ENCODE peak calls at places on chromosomes 16 and 17, in seven cellular contexts. One of them, this sample, is unnamed.

GRCh38 chr17:77002103-77003045 is 134.2 kb downstream of the MGAT5B start:
- DNase-seq in colonic mucosa: no peak
- DNase-seq in skeletal muscle cell: peak; percentile 52
- DNase-seq in NCI-H345: peak; percentile 47
- DNase-seq in naive thymus-derived CD4-positive, alpha-beta T cell: no peak
- DNase-seq in RCC 7860: peak; percentile 99
- DNase-seq in NCI-H187 treated with DMSO at 0.1 percent for 48 hours: no peak
- DNase-seq in this sample: no peak

GRCh38 chr17:12545877-12546513 is 119.7 kb upstream of the MYOCD start:
- DNase-seq in colonic mucosa: peak; percentile 47
- DNase-seq in skeletal muscle cell: no peak
- DNase-seq in NCI-H345: peak; percentile 27
- DNase-seq in naive thymus-derived CD4-positive, alpha-beta T cell: no peak
- DNase-seq in RCC 7860: peak; percentile 28
- DNase-seq in NCI-H187 treated with DMSO at 0.1 percent for 48 hours: no peak
- DNase-seq in this sample: peak; percentile 29

GRCh38 chr16:2895813-2896212 is 12.8 kb downstream of the FLYWCH2 start:
- DNase-seq in colonic mucosa: no peak
- DNase-seq in skeletal muscle cell: no peak
- DNase-seq in NCI-H345: no peak
- DNase-seq in naive thymus-derived CD4-positive, alpha-beta T cell: no peak
- DNase-seq in RCC 7860: peak; percentile 76
- DNase-seq in NCI-H187 treated with DMSO at 0.1 percent for 48 hours: no peak
- DNase-seq in this sample: no peak

GRCh38 chr16:88938933-88939813 is 37.8 kb downstream of the CBFA2T3 start:
- DNase-seq in colonic mucosa: no peak
- DNase-seq in skeletal muscle cell: no peak
- DNase-seq in NCI-H345: no peak
- DNase-seq in naive thymus-derived CD4-positive, alpha-beta T cell: no peak
- DNase-seq in RCC 7860: no peak
- DNase-seq in NCI-H187 treated with DMSO at 0.1 percent for 48 hours: no peak
- DNase-seq in this sample: no peak

GRCh38 chr17:18166894-18167293 is 16.7 kb upstream of the ALKBH5 start:
- DNase-seq in colonic mucosa: no peak
- DNase-seq in skeletal muscle cell: no peak
- DNase-seq in NCI-H345: no peak
- DNase-seq in naive thymus-derived CD4-positive, alpha-beta T cell: no peak
- DNase-seq in RCC 7860: no peak
- DNase-seq in NCI-H187 treated with DMSO at 0.1 percent for 48 hours: no peak
- DNase-seq in this sample: no peak

GRCh38 chr17:75512946-75513666 is 2.2 kb downstream of the CASKIN2 start:
- DNase-seq in colonic mucosa: no peak
- DNase-seq in skeletal muscle cell: no peak
- DNase-seq in NCI-H345: no peak
- DNase-seq in naive thymus-derived CD4-positive, alpha-beta T cell: no peak
- DNase-seq in RCC 7860: no peak
- DNase-seq in NCI-H187 treated with DMSO at 0.1 percent for 48 hours: no peak
- DNase-seq in this sample: peak; percentile 24

GRCh38 chr16:2692948-2693651 is 10.8 kb downstream of the KCTD5 start:
- DNase-seq in colonic mucosa: no peak
- DNase-seq in skeletal muscle cell: peak; percentile 29
- DNase-seq in NCI-H345: no peak
- DNase-seq in naive thymus-derived CD4-positive, alpha-beta T cell: no peak
- DNase-seq in RCC 7860: peak; percentile 87
- DNase-seq in NCI-H187 treated with DMSO at 0.1 percent for 48 hours: no peak
- DNase-seq in this sample: peak; percentile 10

GRCh38 chr17:80092959-80093358 is 8.4 kb upstream of the GAA start:
- DNase-seq in colonic mucosa: no peak
- DNase-seq in skeletal muscle cell: no peak
- DNase-seq in NCI-H345: no peak
- DNase-seq in naive thymus-derived CD4-positive, alpha-beta T cell: no peak
- DNase-seq in RCC 7860: no peak
- DNase-seq in NCI-H187 treated with DMSO at 0.1 percent for 48 hours: no peak
- DNase-seq in this sample: no peak

GRCh38 chr17:77840576-77841160 is 117.8 kb upstream of the TNRC6C start:
- DNase-seq in colonic mucosa: no peak
- DNase-seq in skeletal muscle cell: no peak
- DNase-seq in NCI-H345: no peak
- DNase-seq in naive thymus-derived CD4-positive, alpha-beta T cell: no peak
- DNase-seq in RCC 7860: no peak
- DNase-seq in NCI-H187 treated with DMSO at 0.1 percent for 48 hours: no peak
- DNase-seq in this sample: no peak

GRCh38 chr17:81901167-81902022 is 643 bp upstream of the NPB start:
- DNase-seq in colonic mucosa: no peak
- DNase-seq in skeletal muscle cell: no peak
- DNase-seq in NCI-H345: no peak
- DNase-seq in naive thymus-derived CD4-positive, alpha-beta T cell: no peak
- DNase-seq in RCC 7860: no peak
- DNase-seq in NCI-H187 treated with DMSO at 0.1 percent for 48 hours: no peak
- DNase-seq in this sample: no peak

GRCh38 chr16:14121135-14121534 is 50.0 kb downstream of the MRTFB start:
- DNase-seq in colonic mucosa: no peak
- DNase-seq in skeletal muscle cell: no peak
- DNase-seq in NCI-H345: no peak
- DNase-seq in naive thymus-derived CD4-positive, alpha-beta T cell: no peak
- DNase-seq in RCC 7860: no peak
- DNase-seq in NCI-H187 treated with DMSO at 0.1 percent for 48 hours: no peak
- DNase-seq in this sample: no peak

GRCh38 chr16:82633964-82634600 is 7.3 kb downstream of the CDH13 start:
- DNase-seq in colonic mucosa: peak; percentile 38
- DNase-seq in skeletal muscle cell: no peak
- DNase-seq in NCI-H345: peak; percentile 44
- DNase-seq in naive thymus-derived CD4-positive, alpha-beta T cell: no peak
- DNase-seq in RCC 7860: no peak
- DNase-seq in NCI-H187 treated with DMSO at 0.1 percent for 48 hours: no peak
- DNase-seq in this sample: no peak

GRCh38 chr16:81551821-81552304 is 107.3 kb downstream of the CMIP start:
- DNase-seq in colonic mucosa: no peak
- DNase-seq in skeletal muscle cell: no peak
- DNase-seq in NCI-H345: no peak
- DNase-seq in naive thymus-derived CD4-positive, alpha-beta T cell: no peak
- DNase-seq in RCC 7860: peak; percentile 69
- DNase-seq in NCI-H187 treated with DMSO at 0.1 percent for 48 hours: no peak
- DNase-seq in this sample: no peak

GRCh38 chr17:79039171-79039570 is 15.2 kb downstream of the C1QTNF1 start:
- DNase-seq in colonic mucosa: no peak
- DNase-seq in skeletal muscle cell: no peak
- DNase-seq in NCI-H345: no peak
- DNase-seq in naive thymus-derived CD4-positive, alpha-beta T cell: no peak
- DNase-seq in RCC 7860: no peak
- DNase-seq in NCI-H187 treated with DMSO at 0.1 percent for 48 hours: no peak
- DNase-seq in this sample: no peak

GRCh38 chr17:8468988-8469387 is 33.3 kb downstream of the NDEL1 start:
- DNase-seq in colonic mucosa: no peak
- DNase-seq in skeletal muscle cell: no peak
- DNase-seq in NCI-H345: no peak
- DNase-seq in naive thymus-derived CD4-positive, alpha-beta T cell: no peak
- DNase-seq in RCC 7860: no peak
- DNase-seq in NCI-H187 treated with DMSO at 0.1 percent for 48 hours: no peak
- DNase-seq in this sample: no peak

GRCh38 chr17:17498606-17499301 is 2.6 kb upstream of the RASD1 start:
- DNase-seq in colonic mucosa: no peak
- DNase-seq in skeletal muscle cell: no peak
- DNase-seq in NCI-H345: no peak
- DNase-seq in naive thymus-derived CD4-positive, alpha-beta T cell: no peak
- DNase-seq in RCC 7860: no peak
- DNase-seq in NCI-H187 treated with DMSO at 0.1 percent for 48 hours: no peak
- DNase-seq in this sample: no peak

GRCh38 chr17:74211141-74211928 is 2.0 kb upstream of the TTYH2 start:
- DNase-seq in colonic mucosa: no peak
- DNase-seq in skeletal muscle cell: no peak
- DNase-seq in NCI-H345: no peak
- DNase-seq in naive thymus-derived CD4-positive, alpha-beta T cell: no peak
- DNase-seq in RCC 7860: no peak
- DNase-seq in NCI-H187 treated with DMSO at 0.1 percent for 48 hours: no peak
- DNase-seq in this sample: no peak

GRCh38 chr16:2507052-2507678 is 6.6 kb upstream of the ATP6V0C start:
- DNase-seq in colonic mucosa: no peak
- DNase-seq in skeletal muscle cell: no peak
- DNase-seq in NCI-H345: no peak
- DNase-seq in naive thymus-derived CD4-positive, alpha-beta T cell: no peak
- DNase-seq in RCC 7860: no peak
- DNase-seq in NCI-H187 treated with DMSO at 0.1 percent for 48 hours: no peak
- DNase-seq in this sample: no peak

GRCh38 chr16:1991588-1992474 is 2.1 kb downstream of the SYNGR3 start:
- DNase-seq in colonic mucosa: peak; percentile 99
- DNase-seq in skeletal muscle cell: peak; percentile 64
- DNase-seq in NCI-H345: no peak
- DNase-seq in naive thymus-derived CD4-positive, alpha-beta T cell: peak; percentile 85
- DNase-seq in RCC 7860: no peak
- DNase-seq in NCI-H187 treated with DMSO at 0.1 percent for 48 hours: no peak
- DNase-seq in this sample: peak; percentile 84